ENCODE peak calls at places on chromosomes 7 and 10, in seven cellular contexts. K is stimulated activated CD4-positive, alpha-beta T cell treated with anti-CD3 and anti-CD28 coated beads, TNF-alpha, amount 100 ng/mL, for 4 hours; S is NCI-H2081; N is MCF 10A; P is HTR-8/SVneo; Y is naive thymus-derived CD8-positive, alpha-beta T cell; M is Kasumi-1. R is an unnamed sample.
A peak's percentile ranks its signal among the peaks of the same experiment; 100 is the strongest.

GRCh38 chr7:5388273-5388866 is 35.3 kb downstream of the TNRC18 start:
- DNase-seq in K (no peak), S (no peak), N (no peak), P (no peak), Y (no peak), M (no peak), R (no peak)

GRCh38 chr7:1175967-1176851 is 16.2 kb upstream of the ZFAND2A start:
- DNase-seq in K (peak; percentile 58), S (peak; percentile 79), N (peak; percentile 79), P (peak; percentile 95), Y (peak; percentile 49), M (peak; percentile 26), R (peak; percentile 70)

GRCh38 chr10:110206988-110207804 is at the start of gene MXI1:
- DNase-seq in K (no peak), S (peak; percentile 50), N (peak; percentile 86), P (no peak), Y (no peak), M (peak; percentile 97), R (peak; percentile 86)

GRCh38 chr10:58963723-58964124 is 212.7 kb upstream of the PHYHIPL start:
- DNase-seq in K (no peak), S (no peak), N (no peak), P (no peak), Y (no peak), M (no peak), R (no peak)

GRCh38 chr10:30984563-30985328 is 46.9 kb downstream of the ZNF438 start:
- DNase-seq in K (no peak), S (no peak), N (peak; percentile 70), P (no peak), Y (no peak), M (no peak), R (peak; percentile 71)

GRCh38 chr10:43854042-43854441 is 205.4 kb upstream of the ZNF32 start:
- DNase-seq in K (no peak), S (no peak), N (peak; percentile 53), P (peak; percentile 82), Y (no peak), M (no peak), R (no peak)

GRCh38 chr7:81256991-81257390 is 338.1 kb upstream of the SEMA3C start:
- DNase-seq in K (no peak), S (no peak), N (no peak), P (no peak), Y (no peak), M (peak; percentile 9), R (no peak)

GRCh38 chr10:97089209-97089865 is 96.4 kb downstream of the SLIT1 start:
- DNase-seq in K (no peak), S (no peak), N (peak; percentile 26), P (peak; percentile 30), Y (no peak), M (no peak), R (peak; percentile 17)

GRCh38 chr7:34011017-34011680 is 105.8 kb downstream of the BMPER start:
- DNase-seq in K (no peak), S (no peak), N (no peak), P (no peak), Y (no peak), M (no peak), R (no peak)

GRCh38 chr7:117941138-117941810 is 68.0 kb upstream of the CTTNBP2 start:
- DNase-seq in K (no peak), S (no peak), N (no peak), P (no peak), Y (no peak), M (no peak), R (no peak)

GRCh38 chr10:126476256-126476655 is 88.0 kb upstream of the ADAM12 start:
- DNase-seq in K (no peak), S (no peak), N (no peak), P (no peak), Y (no peak), M (no peak), R (no peak)